ENCODE peak calls at places on chromosomes 16 and 17, in eight cellular contexts. One of them, this sample, is unnamed. For H3K4me1, the result is how much of the 10 kb centered on the place peaks cover.

GRCh38 chr16:89410794-89411309 is 79.5 kb downstream of the ANKRD11 start:
- DNase-seq in fibroblast of lung: peak
- DNase-seq in Panc1: no peak
- DNase-seq in heart left ventricle: peak
- DNase-seq in CD8-positive, alpha-beta T cell: peak
- DNase-seq in endodermal cell: no peak
- DNase-seq in uterus: no peak
- DNase-seq in heart right ventricle: peak
- DNase-seq in this sample: peak

GRCh38 chr17:31394544-31394943 is 3.1 kb downstream of the RAB11FIP4 start:
- DNase-seq in fibroblast of lung: peak
- DNase-seq in Panc1: no peak
- DNase-seq in heart left ventricle: peak
- DNase-seq in CD8-positive, alpha-beta T cell: peak
- DNase-seq in endodermal cell: peak
- DNase-seq in uterus: no peak
- DNase-seq in heart right ventricle: peak
- DNase-seq in this sample: no peak

GRCh38 chr16:4515611-4516233 is 22.9 kb downstream of the CDIP1 start:
- DNase-seq in fibroblast of lung: no peak
- DNase-seq in Panc1: no peak
- DNase-seq in heart left ventricle: no peak
- DNase-seq in CD8-positive, alpha-beta T cell: no peak
- DNase-seq in endodermal cell: no peak
- DNase-seq in uterus: no peak
- DNase-seq in heart right ventricle: no peak
- DNase-seq in this sample: no peak

GRCh38 chr16:12170103-12171025 is 193.8 kb downstream of the SNX29 start:
- DNase-seq in fibroblast of lung: peak
- DNase-seq in Panc1: no peak
- DNase-seq in heart left ventricle: no peak
- DNase-seq in CD8-positive, alpha-beta T cell: no peak
- DNase-seq in endodermal cell: no peak
- DNase-seq in uterus: peak
- DNase-seq in heart right ventricle: no peak
- DNase-seq in this sample: no peak

GRCh38 chr17:39236383-39236927 is 10.7 kb upstream of the STAC2 start:
- DNase-seq in fibroblast of lung: no peak
- DNase-seq in Panc1: no peak
- DNase-seq in heart left ventricle: no peak
- DNase-seq in CD8-positive, alpha-beta T cell: no peak
- DNase-seq in endodermal cell: peak
- DNase-seq in uterus: no peak
- DNase-seq in heart right ventricle: no peak
- DNase-seq in this sample: no peak

GRCh38 chr16:55384848-55385247 is 60.8 kb downstream of the IRX6 start:
- DNase-seq in fibroblast of lung: no peak
- DNase-seq in Panc1: no peak
- DNase-seq in heart left ventricle: no peak
- DNase-seq in CD8-positive, alpha-beta T cell: no peak
- DNase-seq in endodermal cell: no peak
- DNase-seq in uterus: no peak
- DNase-seq in heart right ventricle: peak
- DNase-seq in this sample: no peak

GRCh38 chr16:90046971-90047713 is 27.9 kb upstream of the DBNDD1 start:
- DNase-seq in fibroblast of lung: peak
- DNase-seq in Panc1: no peak
- DNase-seq in heart left ventricle: peak
- DNase-seq in CD8-positive, alpha-beta T cell: no peak
- DNase-seq in endodermal cell: peak
- DNase-seq in uterus: peak
- DNase-seq in heart right ventricle: peak
- DNase-seq in this sample: no peak

GRCh38 chr17:39750131-39751015 is 12.6 kb downstream of the GRB7 start:
- DNase-seq in fibroblast of lung: no peak
- DNase-seq in Panc1: no peak
- DNase-seq in heart left ventricle: peak
- DNase-seq in CD8-positive, alpha-beta T cell: no peak
- DNase-seq in endodermal cell: peak
- DNase-seq in uterus: no peak
- DNase-seq in heart right ventricle: peak
- DNase-seq in this sample: no peak

GRCh38 chr16:11499295-11500089 is 87.2 kb downstream of the LITAF start:
- DNase-seq in fibroblast of lung: no peak
- DNase-seq in Panc1: no peak
- DNase-seq in heart left ventricle: no peak
- DNase-seq in CD8-positive, alpha-beta T cell: no peak
- DNase-seq in endodermal cell: peak
- DNase-seq in uterus: no peak
- DNase-seq in heart right ventricle: no peak
- DNase-seq in this sample: peak

GRCh38 chr16:17556276-17557052 is 85.7 kb upstream of the XYLT1 start:
- DNase-seq in fibroblast of lung: peak
- DNase-seq in Panc1: peak
- DNase-seq in heart left ventricle: no peak
- DNase-seq in CD8-positive, alpha-beta T cell: no peak
- DNase-seq in endodermal cell: peak
- DNase-seq in uterus: no peak
- DNase-seq in heart right ventricle: no peak
- DNase-seq in this sample: peak

GRCh38 chr16:66890796-66891195 is 10.5 kb downstream of the PDP2 start:
- DNase-seq in fibroblast of lung: no peak
- DNase-seq in Panc1: no peak
- DNase-seq in heart left ventricle: no peak
- DNase-seq in CD8-positive, alpha-beta T cell: no peak
- DNase-seq in endodermal cell: no peak
- DNase-seq in uterus: no peak
- DNase-seq in heart right ventricle: no peak
- DNase-seq in this sample: no peak

GRCh38 chr16:85017151-85017550 is 5.8 kb upstream of the ZDHHC7 start:
- DNase-seq in fibroblast of lung: peak
- DNase-seq in Panc1: no peak
- DNase-seq in heart left ventricle: no peak
- DNase-seq in CD8-positive, alpha-beta T cell: no peak
- DNase-seq in endodermal cell: no peak
- DNase-seq in uterus: no peak
- DNase-seq in heart right ventricle: no peak
- DNase-seq in this sample: no peak

GRCh38 chr17:31274252-31274651 is 22.8 kb downstream of the OMG start:
- DNase-seq in fibroblast of lung: peak
- DNase-seq in Panc1: no peak
- DNase-seq in heart left ventricle: no peak
- DNase-seq in CD8-positive, alpha-beta T cell: no peak
- DNase-seq in endodermal cell: no peak
- DNase-seq in uterus: no peak
- DNase-seq in heart right ventricle: no peak
- DNase-seq in this sample: peak

DNA sequence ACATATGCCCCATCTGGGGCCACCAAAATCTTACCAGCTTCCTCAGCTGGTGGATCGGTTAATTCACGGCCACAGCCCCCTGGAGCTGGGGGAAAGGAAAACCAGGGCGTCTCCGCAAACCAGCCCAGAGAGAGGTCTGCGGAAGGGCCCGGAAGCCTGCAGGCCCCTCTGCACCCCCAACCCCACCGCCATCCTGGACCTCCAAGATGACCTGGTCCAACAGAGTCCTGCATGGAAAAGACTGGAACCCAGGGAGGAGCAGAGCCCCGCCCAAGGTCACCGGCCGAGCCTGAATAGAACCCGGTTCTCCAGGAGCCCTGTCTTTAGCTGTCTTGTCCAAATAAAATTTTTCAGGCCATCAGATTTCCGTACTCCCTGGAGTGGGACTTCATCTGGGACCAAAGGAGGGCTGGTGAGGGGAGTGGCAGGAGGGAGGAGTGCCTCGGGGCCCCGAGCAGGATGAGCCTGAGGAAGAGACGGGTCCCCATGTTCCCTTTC is 37.4 kb upstream of the NDRG4 start:
- DNase-seq in fibroblast of lung: no peak
- DNase-seq in Panc1: no peak
- DNase-seq in heart left ventricle: no peak
- DNase-seq in CD8-positive, alpha-beta T cell: no peak
- DNase-seq in endodermal cell: peak
- DNase-seq in uterus: no peak
- DNase-seq in heart right ventricle: no peak
- DNase-seq in this sample: no peak
- H3K27ac ChIP-seq in fibroblast of lung: no peak
- H3K27ac ChIP-seq in Panc1: no peak
- H3K27ac ChIP-seq in heart left ventricle: peak
- H3K27ac ChIP-seq in CD8-positive, alpha-beta T cell: no peak
- H3K27ac ChIP-seq in endodermal cell: no peak
- H3K27ac ChIP-seq in uterus: peak
- H3K27ac ChIP-seq in heart right ventricle: peak
- H3K27ac ChIP-seq in this sample: no peak

DNA sequence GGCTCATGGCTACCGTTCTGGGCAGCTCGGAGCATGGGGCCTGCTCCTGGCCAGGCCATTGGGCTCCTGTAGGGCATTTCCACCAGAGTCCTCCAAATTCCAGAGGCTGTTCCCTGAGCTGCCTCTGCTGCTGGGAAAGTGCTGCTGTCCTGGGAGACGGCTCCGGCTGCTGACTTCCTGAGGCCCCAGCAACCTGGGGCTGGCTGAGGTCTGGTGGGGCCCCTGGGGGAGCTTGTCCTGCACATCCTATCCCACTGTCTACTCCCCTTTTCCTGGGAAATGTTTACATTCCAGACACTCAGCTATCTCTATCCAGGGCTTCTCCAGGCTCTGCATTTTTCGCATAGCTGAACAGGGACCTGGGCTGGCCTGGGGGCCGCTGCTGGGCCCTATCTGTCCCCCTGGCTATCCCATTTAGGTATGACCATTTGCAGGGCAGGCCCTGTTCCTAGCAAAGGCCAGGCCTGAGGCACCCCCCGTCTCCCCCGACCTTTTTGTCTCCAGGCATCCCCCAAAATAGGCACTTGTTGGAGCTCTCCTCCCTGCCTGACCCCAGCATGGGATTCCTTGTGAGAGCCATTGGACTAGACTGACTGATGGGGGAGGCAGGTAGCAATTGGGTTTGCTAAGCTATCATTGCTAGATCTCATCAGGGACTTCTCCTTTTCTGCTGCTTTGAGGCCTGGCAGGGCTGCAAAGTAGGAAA is 27.5 kb downstream of the LLGL2 start:
- DNase-seq in fibroblast of lung: peak
- DNase-seq in Panc1: no peak
- DNase-seq in heart left ventricle: no peak
- DNase-seq in CD8-positive, alpha-beta T cell: no peak
- DNase-seq in endodermal cell: peak
- DNase-seq in uterus: no peak
- DNase-seq in heart right ventricle: no peak
- DNase-seq in this sample: no peak
- H3K4me1 ChIP-seq in fibroblast of lung: under half
- H3K4me1 ChIP-seq in Panc1: under half
- H3K4me1 ChIP-seq in heart left ventricle: under half
- H3K4me1 ChIP-seq in CD8-positive, alpha-beta T cell: under half
- H3K4me1 ChIP-seq in endodermal cell: under half
- H3K4me1 ChIP-seq in uterus: under half
- H3K4me1 ChIP-seq in heart right ventricle: under half
- H3K4me1 ChIP-seq in this sample: under half

DNA sequence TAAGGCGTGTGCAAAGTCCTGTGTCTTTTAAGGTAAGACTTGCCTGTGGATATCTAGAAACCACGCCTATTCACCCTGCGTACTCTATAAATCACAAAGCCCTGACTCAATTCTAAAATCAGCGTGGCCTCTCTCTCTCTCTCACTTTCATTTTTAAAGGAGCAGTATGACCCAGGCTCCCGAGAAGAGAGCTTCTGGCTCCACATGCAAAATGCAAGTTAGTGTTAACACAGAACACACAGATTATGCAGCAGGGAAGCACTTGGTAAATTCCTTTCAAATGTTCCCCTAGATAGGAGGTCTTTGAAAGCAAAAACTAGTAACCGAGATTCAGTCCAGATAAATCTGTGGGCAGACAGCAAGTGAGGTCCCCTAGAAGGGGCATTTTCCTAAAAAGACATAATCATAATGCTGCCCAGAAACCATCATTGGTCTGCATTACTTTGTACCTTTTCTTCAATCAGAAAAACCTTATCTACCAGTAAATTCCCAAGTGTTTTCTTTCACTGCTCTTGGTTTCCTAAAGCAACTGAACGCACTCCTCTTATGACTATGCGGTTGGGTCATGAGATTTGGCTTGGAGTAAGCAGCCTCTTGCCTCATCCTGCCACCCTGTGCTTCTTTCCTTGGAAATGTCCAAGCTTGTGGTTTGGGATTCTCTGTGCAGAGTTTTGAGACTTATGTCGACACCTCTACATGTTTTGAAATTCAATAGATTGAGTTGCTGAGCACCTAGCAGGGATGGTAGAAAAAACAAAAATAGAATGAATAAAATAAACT is 31.7 kb upstream of the KCNJ2 start:
- DNase-seq in fibroblast of lung: peak
- DNase-seq in Panc1: no peak
- DNase-seq in heart left ventricle: peak
- DNase-seq in CD8-positive, alpha-beta T cell: no peak
- DNase-seq in endodermal cell: peak
- DNase-seq in uterus: peak
- DNase-seq in heart right ventricle: peak
- DNase-seq in this sample: peak
- H3K27ac ChIP-seq in fibroblast of lung: peak
- H3K27ac ChIP-seq in Panc1: peak
- H3K27ac ChIP-seq in heart left ventricle: peak
- H3K27ac ChIP-seq in CD8-positive, alpha-beta T cell: no peak
- H3K27ac ChIP-seq in endodermal cell: no peak
- H3K27ac ChIP-seq in uterus: peak
- H3K27ac ChIP-seq in heart right ventricle: peak
- H3K27ac ChIP-seq in this sample: no peak

GRCh38 chr17:58410714-58411407 is 6.5 kb downstream of the RNF43 start:
- DNase-seq in fibroblast of lung: no peak
- DNase-seq in Panc1: no peak
- DNase-seq in heart left ventricle: no peak
- DNase-seq in CD8-positive, alpha-beta T cell: no peak
- DNase-seq in endodermal cell: no peak
- DNase-seq in uterus: no peak
- DNase-seq in heart right ventricle: no peak
- DNase-seq in this sample: no peak
- H3K4me1 ChIP-seq in fibroblast of lung: under half
- H3K4me1 ChIP-seq in Panc1: under half
- H3K4me1 ChIP-seq in heart left ventricle: under half
- H3K4me1 ChIP-seq in CD8-positive, alpha-beta T cell: under half
- H3K4me1 ChIP-seq in endodermal cell: under half
- H3K4me1 ChIP-seq in uterus: under half
- H3K4me1 ChIP-seq in heart right ventricle: under half
- H3K4me1 ChIP-seq in this sample: half or more

DNA sequence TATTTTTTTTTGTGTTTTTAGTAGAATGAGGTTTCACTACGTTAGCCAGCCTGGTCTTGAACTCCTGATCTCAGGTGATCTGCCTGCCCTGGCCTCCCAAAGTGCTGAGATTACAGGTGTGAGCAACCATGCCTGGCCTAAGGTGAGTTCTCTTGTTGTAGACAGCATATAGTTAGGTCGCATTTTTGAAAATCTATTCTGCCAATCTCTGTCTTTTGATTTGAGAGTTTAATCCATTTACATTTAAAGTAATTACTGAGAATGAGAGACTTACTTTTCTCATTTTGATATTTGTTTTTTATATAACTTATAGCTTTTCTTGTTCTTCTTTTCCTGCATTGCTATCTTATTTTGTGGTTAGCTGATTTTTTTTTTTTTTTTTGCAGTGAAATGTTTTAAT is 6.3 kb upstream of the PRKCB start:
- DNase-seq in fibroblast of lung: no peak
- DNase-seq in Panc1: no peak
- DNase-seq in heart left ventricle: no peak
- DNase-seq in CD8-positive, alpha-beta T cell: no peak
- DNase-seq in endodermal cell: no peak
- DNase-seq in uterus: no peak
- DNase-seq in heart right ventricle: no peak
- DNase-seq in this sample: no peak
- H3K27ac ChIP-seq in fibroblast of lung: no peak
- H3K27ac ChIP-seq in Panc1: no peak
- H3K27ac ChIP-seq in heart left ventricle: no peak
- H3K27ac ChIP-seq in CD8-positive, alpha-beta T cell: no peak
- H3K27ac ChIP-seq in endodermal cell: no peak
- H3K27ac ChIP-seq in uterus: no peak
- H3K27ac ChIP-seq in heart right ventricle: no peak
- H3K27ac ChIP-seq in this sample: no peak

GRCh38 chr17:72967963-72968585 is 124.4 kb downstream of the SLC39A11 start:
- DNase-seq in fibroblast of lung: no peak
- DNase-seq in Panc1: no peak
- DNase-seq in heart left ventricle: no peak
- DNase-seq in CD8-positive, alpha-beta T cell: no peak
- DNase-seq in endodermal cell: peak
- DNase-seq in uterus: no peak
- DNase-seq in heart right ventricle: no peak
- DNase-seq in this sample: no peak
- H3K4me1 ChIP-seq in fibroblast of lung: under half
- H3K4me1 ChIP-seq in Panc1: under half
- H3K4me1 ChIP-seq in heart left ventricle: under half
- H3K4me1 ChIP-seq in CD8-positive, alpha-beta T cell: under half
- H3K4me1 ChIP-seq in endodermal cell: under half
- H3K4me1 ChIP-seq in uterus: under half
- H3K4me1 ChIP-seq in heart right ventricle: under half
- H3K4me1 ChIP-seq in this sample: under half

This sample was measured in foreskin keratinocyte.